ENCODE peak calls at places on chromosomes 2 and 18, in five cellular contexts. Q, H, B, W and L are unnamed samples.

GRCh38 chr2:220219371-220219770 is 591.9 kb downstream of the SLC4A3 start:
- DNase-seq in B (no peak), W (no peak), H (no peak), Q (no peak), L (no peak)

GRCh38 chr2:24721470-24721869 is 71.7 kb downstream of the PTRHD1 start:
- DNase-seq in W (peak; percentile 45), Q (peak; percentile 55), H (no peak), B (no peak), L (no peak)

GRCh38 chr18:3983351-3983969 is 471.6 kb downstream of the DLGAP1 start:
- DNase-seq in W (no peak), H (no peak), Q (no peak), B (no peak), L (no peak)

GRCh38 chr2:71154798-71155197 is 24.4 kb downstream of the MPHOSPH10 start:
- DNase-seq in H (no peak), B (no peak), W (peak; percentile 7), Q (no peak), L (no peak)

GRCh38 chr2:160652236-160652635 is 158.6 kb upstream of the RBMS1 start:
- DNase-seq in B (no peak), W (no peak), H (no peak), Q (no peak), L (no peak)

GRCh38 chr18:46877329-46877987 is 39.8 kb downstream of the PIAS2 start:
- DNase-seq in B (no peak), H (no peak), Q (no peak), W (no peak), L (no peak)

GRCh38 chr2:159891917-159892691 is 94.1 kb upstream of the CD302 start:
- DNase-seq in Q (no peak), B (no peak), H (no peak), W (no peak), L (no peak)

GRCh38 chr2:3288455-3289163 is 89.0 kb downstream of the EIPR1 start:
- DNase-seq in Q (no peak), B (no peak), H (no peak), W (no peak), L (no peak)

GRCh38 chr2:121038831-121039230 is 246.2 kb downstream of the TFCP2L1 start:
- DNase-seq in H (no peak), Q (peak; percentile 75), W (no peak), B (no peak), L (no peak)

GRCh38 chr18:50982086-50982801 is 14.4 kb downstream of the ELAC1 start:
- DNase-seq in Q (no peak), B (no peak), H (no peak), W (no peak), L (no peak)

GRCh38 chr2:58794103-58794502 is 553.0 kb upstream of the FANCL start:
- DNase-seq in W (no peak), Q (no peak), B (no peak), H (no peak), L (no peak)

GRCh38 chr2:21306235-21306634 is 182.5 kb downstream of the TDRD15 start:
- DNase-seq in Q (no peak), B (no peak), H (no peak), W (no peak), L (no peak)

GRCh38 chr18:23529597-23529996 is 26.3 kb downstream of the RMC1 start:
- DNase-seq in H (no peak), Q (no peak), B (no peak), W (no peak), L (no peak)

GRCh38 chr2:29615841-29616240 is 305.5 kb downstream of the ALK start:
- DNase-seq in B (no peak), W (no peak), H (no peak), Q (no peak), L (no peak)

GRCh38 chr2:238106698-238107524 is 6.8 kb downstream of the ESPNL start:
- DNase-seq in H (no peak), W (no peak), B (no peak), Q (no peak), L (no peak)

GRCh38 chr18:37955201-37955600 is 389.6 kb upstream of the CELF4 start:
- DNase-seq in W (no peak), H (no peak), B (no peak), Q (no peak), L (no peak)

GRCh38 chr2:64120928-64121327 is 23.3 kb downstream of the PELI1 start:
- DNase-seq in Q (no peak), B (no peak), W (no peak), H (no peak), L (no peak)

GRCh38 chr18:3603460-3604259 is 153.7 kb downstream of the TGIF1 start:
- DNase-seq in B (no peak), H (no peak), Q (no peak), W (no peak), L (no peak)

GRCh38 chr2:197760293-197760657 is 24.8 kb downstream of the BOLL start:
- DNase-seq in B (no peak), H (no peak), W (no peak), Q (no peak), L (no peak)

GRCh38 chr2:102558463-102558862 is 60.9 kb upstream of the SLC9A2 start:
- DNase-seq in H (no peak), B (no peak), W (no peak), Q (no peak), L (no peak)

GRCh38 chr2:73232471-73233153 is 427 bp downstream of the PRADC1 start:
- DNase-seq in Q (peak; percentile 43), W (no peak), B (no peak), H (no peak), L (no peak)

GRCh38 chr2:40062381-40062780 is 283.3 kb upstream of the THUMPD2 start:
- DNase-seq in Q (no peak), B (no peak), W (no peak), H (no peak), L (no peak)

GRCh38 chr2:72112981-72113846 is 34.4 kb downstream of the CYP26B1 start:
- DNase-seq in H (no peak), B (no peak), W (no peak), Q (peak; percentile 15), L (no peak)

GRCh38 chr2:95274291-95275150 is at the start of gene PROM2:
- DNase-seq in W (no peak), B (peak; percentile 60), H (no peak), Q (peak; percentile 78), L (no peak)

GRCh38 chr18:3906072-3906471 is 456.1 kb downstream of the TGIF1 start:
- DNase-seq in Q (no peak), H (no peak), W (peak; percentile 11), B (no peak), L (no peak)

GRCh38 chr2:198314559-198315153 is 510.3 kb downstream of the PLCL1 start:
- DNase-seq in H (no peak), W (peak; percentile 4), B (no peak), Q (no peak), L (no peak)

GRCh38 chr2:229955663-229956062 is 33.4 kb downstream of the FBXO36 start:
- DNase-seq in Q (no peak), H (no peak), W (no peak), B (no peak), L (no peak)

GRCh38 chr2:55156326-55156725 is 75.8 kb downstream of the CLHC1 start:
- DNase-seq in B (no peak), H (no peak), W (no peak), Q (no peak), L (no peak)

GRCh38 chr2:241009191-241009590 is 10.8 kb downstream of the SNED1 start:
- DNase-seq in W (no peak), Q (no peak), B (peak; percentile 9), H (no peak), L (no peak)

GRCh38 chr2:18896106-18896505 is 306.7 kb upstream of the NT5C1B start:
- DNase-seq in H (no peak), B (no peak), Q (no peak), W (no peak), L (no peak)

GRCh38 chr2:54680397-54681032 is 42.9 kb upstream of the EML6 start:
- DNase-seq in H (no peak), W (peak; percentile 77), B (no peak), Q (no peak), L (no peak)

GRCh38 chr18:48164701-48165100 is 234.2 kb upstream of the SMAD2 start:
- DNase-seq in B (no peak), W (no peak), Q (no peak), H (no peak), L (no peak)

GRCh38 chr18:48165104-48165866 is 234.8 kb upstream of the SMAD2 start:
- DNase-seq in H (no peak), W (no peak), B (no peak), Q (no peak), L (no peak)

GRCh38 chr18:48161911-48162698 is 231.6 kb upstream of the SMAD2 start:
- DNase-seq in B (no peak), W (no peak), H (no peak), Q (no peak), L (no peak)

GRCh38 chr18:48163184-48164095 is 233.0 kb upstream of the SMAD2 start:
- DNase-seq in W (no peak), Q (no peak), B (no peak), H (no peak), L (no peak)

DNA sequence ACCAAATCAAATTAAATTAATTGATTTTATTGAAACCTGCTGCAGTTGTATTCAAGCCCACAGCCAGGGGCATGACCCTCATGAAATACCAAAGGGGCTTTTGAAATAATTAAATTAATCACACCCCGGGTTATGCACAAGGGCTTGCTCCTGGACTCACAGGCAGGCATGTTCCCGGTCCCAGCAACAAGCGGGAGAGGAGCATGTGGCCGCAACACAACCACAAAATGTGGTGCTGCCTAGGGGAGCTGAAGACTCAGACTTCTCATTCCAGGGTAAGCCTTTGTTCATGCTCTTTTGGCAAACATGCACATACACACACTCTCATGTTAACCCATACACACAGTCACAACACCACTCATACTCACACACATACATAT is 233.6 kb upstream of the SMAD2 start:
- DNase-seq in H (no peak), Q (no peak), B (no peak), W (no peak), L (no peak)
- TF ChIP-seq CTCF in H (no peak), Q (no peak), B (no peak), W (no peak), L (no peak)

DNA sequence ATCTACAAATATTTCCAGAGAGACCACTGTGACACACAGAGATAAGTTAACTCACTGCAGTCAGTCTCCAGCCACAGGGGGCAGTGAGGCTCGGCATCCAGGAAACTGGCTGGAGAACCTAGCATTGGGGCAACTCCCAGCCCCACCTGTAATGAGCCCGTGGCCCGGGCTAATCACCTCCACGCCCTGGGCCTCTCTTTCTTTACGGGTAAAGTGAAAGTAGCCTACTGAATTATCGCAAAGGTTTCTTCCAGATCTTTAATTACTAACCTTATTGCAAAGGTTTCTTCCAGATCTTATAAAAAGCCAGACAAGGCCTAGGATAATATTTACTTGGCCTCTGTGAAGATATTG is 45.6 kb upstream of the ACAA2 start:
- DNase-seq in H (no peak), W (no peak), B (no peak), Q (no peak), L (no peak)
- TF ChIP-seq CTCF in H (no peak), W (no peak), B (no peak), Q (no peak), L (no peak)

DNA sequence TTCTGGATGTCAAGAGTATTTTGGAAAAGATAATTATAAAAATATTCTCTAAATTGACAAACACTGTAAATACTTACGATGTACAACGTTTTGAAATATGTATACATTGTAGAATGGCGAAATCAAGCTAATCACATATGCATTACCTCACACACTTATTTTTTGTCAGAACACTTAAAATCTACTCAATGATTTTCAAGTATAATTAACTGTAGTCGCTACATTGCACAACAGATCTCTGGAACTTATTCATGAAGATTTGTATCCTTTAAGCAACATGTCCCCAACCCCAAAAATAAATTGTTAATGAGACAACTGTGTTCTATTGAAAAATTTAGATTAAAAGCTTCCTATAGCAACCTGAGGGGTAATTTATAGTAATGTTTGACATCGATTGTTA is 59.8 kb downstream of the C2orf74 start:
- DNase-seq in Q (no peak), W (no peak), B (no peak), H (no peak), L (no peak)
- TF ChIP-seq CTCF in Q (no peak), W (no peak), B (no peak), H (no peak), L (no peak)

GRCh38 chr2:148162860-148163259 is 142.0 kb downstream of the MBD5 start:
- DNase-seq in H (no peak), B (no peak), Q (no peak), W (no peak), L (no peak)
- TF ChIP-seq CTCF in H (no peak), B (no peak), Q (no peak), W (no peak), L (no peak)